ENCODE peak calls at places on chromosomes 11 and 22, in seven cellular contexts. U is activated CD8-positive, alpha-beta memory T cell treated with anti-CD3 and anti-CD28 coated beads for 24 hours; O is stimulated activated CD8-positive, alpha-beta memory T cell treated with anti-CD3 and anti-CD28 coated beads, Interleukin-7, amount 100 ng/mL, for 4 hours; X is Kasumi-1; N is activated naive CD4-positive, alpha-beta T cell treated with anti-CD3 and anti-CD28 coated beads for 36 hours; V is MCF 10A; Y is naive thymus-derived CD4-positive, alpha-beta T cell. W is an unnamed sample.

GRCh38 chr11:47233989-47234668 is 14.5 kb downstream of the ACP2 start:
- DNase-seq in N (peak), Y (no peak), U (no peak), X (peak), O (no peak), V (peak), W (peak)

GRCh38 chr11:1467270-1467669 is 19.3 kb downstream of the MOB2 start:
- DNase-seq in U (no peak), V (no peak), Y (no peak), O (no peak), X (no peak), N (no peak), W (no peak)

GRCh38 chr11:109733245-109733644 is 311.3 kb downstream of the C11orf87 start:
- DNase-seq in O (no peak), X (no peak), Y (no peak), U (no peak), V (peak), N (no peak), W (no peak)

GRCh38 chr22:41576877-41577276 is 12.8 kb downstream of the PMM1 start:
- DNase-seq in V (peak), Y (no peak), U (no peak), O (no peak), N (peak), X (peak), W (peak)

GRCh38 chr11:34126959-34127848 is 21.8 kb downstream of the NAT10 start:
- DNase-seq in V (no peak), Y (no peak), U (no peak), X (no peak), O (no peak), N (no peak), W (no peak)

GRCh38 chr11:73225001-73225686 is 7.1 kb downstream of the P2RY2 start:
- DNase-seq in N (no peak), V (no peak), O (no peak), X (no peak), U (no peak), Y (no peak), W (no peak)

GRCh38 chr22:39306456-39307361 is 12.7 kb downstream of the RPL3 start:
- DNase-seq in O (peak), Y (peak), U (peak), X (no peak), V (peak), N (peak), W (peak)

GRCh38 chr11:118265954-118266353 is 1.9 kb upstream of the MPZL2 start:
- DNase-seq in Y (no peak), N (no peak), X (no peak), O (no peak), U (no peak), V (peak), W (no peak)

GRCh38 chr11:15977116-15977515 is 379.2 kb downstream of the SOX6 start:
- DNase-seq in X (no peak), Y (no peak), O (no peak), N (no peak), V (no peak), U (no peak), W (no peak)

GRCh38 chr11:65541093-65542010 is 16.5 kb downstream of the SCYL1 start:
- DNase-seq in U (no peak), Y (no peak), V (no peak), O (no peak), X (no peak), N (no peak), W (no peak)

GRCh38 chr11:45155058-45155551 is 8.7 kb downstream of the PRDM11 start:
- DNase-seq in X (no peak), N (no peak), O (no peak), U (no peak), V (no peak), Y (no peak), W (no peak)

GRCh38 chr11:8488395-8488794 is 105.6 kb downstream of the STK33 start:
- DNase-seq in V (no peak), O (no peak), U (no peak), Y (no peak), N (no peak), X (no peak), W (no peak)

W was measured in BE2C.